ENCODE peak calls at places on chromosomes 3 and 15, in ten cellular contexts. One of them, this sample, is unnamed.

GRCh38 chr15:36414670-36415069 is 164.8 kb upstream of the CDIN1 start:
- DNase-seq in mucosa of descending colon: no peak
- DNase-seq in fibroblast of lung: no peak
- DNase-seq in IMR-90: peak; percentile 17
- DNase-seq in CD4-positive, alpha-beta T cell: no peak
- DNase-seq in uterus: no peak
- DNase-seq in AG04449: no peak
- DNase-seq in colonic mucosa: no peak
- DNase-seq in breast epithelium: no peak
- DNase-seq in thoracic aorta: no peak
- DNase-seq in this sample: no peak

GRCh38 chr3:12139111-12139511 is 19.6 kb downstream of the TIMP4 start:
- DNase-seq in fibroblast of lung: peak; percentile 87
- DNase-seq in colonic mucosa: no peak
- DNase-seq in uterus: peak; percentile 37
- DNase-seq in thoracic aorta: no peak
- DNase-seq in breast epithelium: no peak
- DNase-seq in mucosa of descending colon: no peak
- DNase-seq in AG04449: no peak
- DNase-seq in CD4-positive, alpha-beta T cell: no peak
- DNase-seq in IMR-90: peak; percentile 73
- DNase-seq in this sample: no peak

GRCh38 chr3:14461006-14461747 is 58.8 kb downstream of the SLC6A6 start:
- DNase-seq in fibroblast of lung: no peak
- DNase-seq in colonic mucosa: no peak
- DNase-seq in mucosa of descending colon: no peak
- DNase-seq in uterus: no peak
- DNase-seq in CD4-positive, alpha-beta T cell: no peak
- DNase-seq in AG04449: no peak
- DNase-seq in IMR-90: no peak
- DNase-seq in thoracic aorta: no peak
- DNase-seq in breast epithelium: no peak
- DNase-seq in this sample: no peak

GRCh38 chr15:59388670-59389069 is 16.0 kb upstream of the MYO1E start:
- DNase-seq in AG04449: peak; percentile 3
- DNase-seq in fibroblast of lung: peak; percentile 74
- DNase-seq in uterus: peak; percentile 37
- DNase-seq in colonic mucosa: no peak
- DNase-seq in IMR-90: peak; percentile 70
- DNase-seq in breast epithelium: no peak
- DNase-seq in CD4-positive, alpha-beta T cell: no peak
- DNase-seq in thoracic aorta: no peak
- DNase-seq in mucosa of descending colon: no peak
- DNase-seq in this sample: no peak

GRCh38 chr15:56971571-56971970 is 53.1 kb downstream of the TCF12 start:
- DNase-seq in mucosa of descending colon: no peak
- DNase-seq in colonic mucosa: no peak
- DNase-seq in fibroblast of lung: no peak
- DNase-seq in uterus: no peak
- DNase-seq in IMR-90: peak; percentile 37
- DNase-seq in CD4-positive, alpha-beta T cell: no peak
- DNase-seq in AG04449: no peak
- DNase-seq in thoracic aorta: no peak
- DNase-seq in breast epithelium: no peak
- DNase-seq in this sample: no peak

GRCh38 chr3:133437391-133438093 is 37.7 kb downstream of the BFSP2 start:
- DNase-seq in fibroblast of lung: peak; percentile 10
- DNase-seq in breast epithelium: no peak
- DNase-seq in IMR-90: peak; percentile 13
- DNase-seq in uterus: no peak
- DNase-seq in mucosa of descending colon: no peak
- DNase-seq in CD4-positive, alpha-beta T cell: no peak
- DNase-seq in AG04449: no peak
- DNase-seq in thoracic aorta: no peak
- DNase-seq in colonic mucosa: no peak
- DNase-seq in this sample: no peak

GRCh38 chr3:129605593-129606521 is 619 bp downstream of the PLXND1 start:
- DNase-seq in breast epithelium: no peak
- DNase-seq in AG04449: no peak
- DNase-seq in fibroblast of lung: peak; percentile 47
- DNase-seq in mucosa of descending colon: no peak
- DNase-seq in uterus: peak; percentile 65
- DNase-seq in colonic mucosa: no peak
- DNase-seq in IMR-90: peak; percentile 51
- DNase-seq in CD4-positive, alpha-beta T cell: peak; percentile 58
- DNase-seq in thoracic aorta: no peak
- DNase-seq in this sample: no peak

GRCh38 chr3:173411288-173412064 is 13.9 kb downstream of the NLGN1 start:
- DNase-seq in breast epithelium: no peak
- DNase-seq in colonic mucosa: peak; percentile 18
- DNase-seq in AG04449: no peak
- DNase-seq in CD4-positive, alpha-beta T cell: no peak
- DNase-seq in uterus: no peak
- DNase-seq in mucosa of descending colon: no peak
- DNase-seq in IMR-90: peak; percentile 51
- DNase-seq in thoracic aorta: no peak
- DNase-seq in fibroblast of lung: peak; percentile 72
- DNase-seq in this sample: no peak

GRCh38 chr3:165505657-165506056 is 309.5 kb upstream of the SLITRK3 start:
- DNase-seq in thoracic aorta: no peak
- DNase-seq in mucosa of descending colon: no peak
- DNase-seq in CD4-positive, alpha-beta T cell: no peak
- DNase-seq in uterus: no peak
- DNase-seq in fibroblast of lung: no peak
- DNase-seq in AG04449: no peak
- DNase-seq in breast epithelium: no peak
- DNase-seq in colonic mucosa: peak; percentile 24
- DNase-seq in IMR-90: no peak
- DNase-seq in this sample: no peak

GRCh38 chr3:136070953-136071949 is 105.7 kb downstream of the PPP2R3A start:
- DNase-seq in AG04449: no peak
- DNase-seq in thoracic aorta: no peak
- DNase-seq in uterus: peak; percentile 27
- DNase-seq in breast epithelium: peak; percentile 73
- DNase-seq in mucosa of descending colon: no peak
- DNase-seq in fibroblast of lung: peak; percentile 41
- DNase-seq in colonic mucosa: no peak
- DNase-seq in IMR-90: peak; percentile 27
- DNase-seq in CD4-positive, alpha-beta T cell: no peak
- DNase-seq in this sample: no peak

DNA sequence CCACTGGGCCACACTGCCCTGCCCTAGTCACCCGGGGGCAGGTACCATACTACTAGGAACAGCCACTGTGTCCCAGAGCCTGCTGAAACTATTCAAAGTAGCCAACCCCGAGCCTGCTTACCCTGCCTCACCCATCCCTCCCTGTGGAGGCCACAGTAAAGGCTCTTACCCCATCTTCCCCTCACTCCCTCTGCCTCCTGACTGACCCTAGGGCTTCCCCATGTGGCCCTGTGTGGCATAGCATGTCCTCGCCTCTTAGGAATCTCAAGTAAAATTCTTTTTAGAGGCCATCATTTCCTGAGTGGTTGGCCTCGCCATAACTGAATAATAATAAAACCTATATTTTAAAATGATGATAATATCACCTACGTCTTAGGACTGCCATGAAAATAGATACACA is 112.2 kb upstream of the SLC6A11 start:
- DNase-seq in CD4-positive, alpha-beta T cell: no peak
- DNase-seq in uterus: no peak
- DNase-seq in thoracic aorta: no peak
- DNase-seq in fibroblast of lung: peak; percentile 4
- DNase-seq in breast epithelium: no peak
- DNase-seq in AG04449: peak; percentile 7
- DNase-seq in mucosa of descending colon: no peak
- DNase-seq in colonic mucosa: no peak
- DNase-seq in IMR-90: peak; percentile 23
- DNase-seq in this sample: no peak
- TF ChIP-seq CTCF in CD4-positive, alpha-beta T cell: no peak
- TF ChIP-seq CTCF in uterus: no peak
- TF ChIP-seq CTCF in thoracic aorta: no peak
- TF ChIP-seq CTCF in fibroblast of lung: no peak
- TF ChIP-seq CTCF in breast epithelium: no peak
- TF ChIP-seq CTCF in AG04449: peak; percentile 26
- TF ChIP-seq CTCF in mucosa of descending colon: no peak
- TF ChIP-seq CTCF in colonic mucosa: no peak
- TF ChIP-seq CTCF in IMR-90: peak; percentile 25
- TF ChIP-seq CTCF in this sample: no peak

DNA sequence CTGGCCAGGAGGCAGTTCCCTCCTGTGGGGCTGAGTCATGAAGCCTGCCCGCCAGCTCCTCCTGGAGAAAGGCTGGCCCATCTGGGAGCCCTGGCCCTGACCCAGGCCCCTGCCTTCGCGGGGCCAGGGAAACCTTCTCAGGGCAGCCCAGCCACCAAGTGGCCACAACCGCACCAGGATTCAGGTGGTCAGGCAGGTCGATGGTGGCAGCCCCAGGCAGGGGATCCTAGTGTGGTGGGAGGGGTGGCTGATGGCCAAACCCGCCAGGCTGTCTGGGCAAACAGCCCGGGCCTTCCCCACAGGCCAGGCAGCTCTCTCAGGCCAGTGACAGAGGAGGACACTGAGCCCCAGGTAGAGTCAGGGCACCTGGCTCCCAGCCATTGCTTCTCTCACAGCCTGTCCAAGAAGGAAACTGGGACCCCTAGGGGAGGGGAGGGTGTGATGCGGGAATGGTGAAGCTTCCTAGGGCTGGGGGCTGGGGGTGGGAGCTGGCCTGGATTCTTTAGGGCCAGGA is 1.2 kb downstream of the TWF2 start:
- DNase-seq in uterus: peak; percentile 89
- DNase-seq in IMR-90: peak; percentile 89
- DNase-seq in mucosa of descending colon: peak; percentile 85
- DNase-seq in CD4-positive, alpha-beta T cell: no peak
- DNase-seq in AG04449: peak; percentile 59
- DNase-seq in thoracic aorta: peak; percentile 60
- DNase-seq in fibroblast of lung: peak; percentile 85
- DNase-seq in breast epithelium: peak; percentile 88
- DNase-seq in colonic mucosa: peak; percentile 65
- DNase-seq in this sample: no peak
- TF ChIP-seq CTCF in uterus: peak; percentile 15
- TF ChIP-seq CTCF in IMR-90: no peak
- TF ChIP-seq CTCF in mucosa of descending colon: no peak
- TF ChIP-seq CTCF in CD4-positive, alpha-beta T cell: no peak
- TF ChIP-seq CTCF in AG04449: no peak
- TF ChIP-seq CTCF in thoracic aorta: no peak
- TF ChIP-seq CTCF in fibroblast of lung: no peak
- TF ChIP-seq CTCF in breast epithelium: no peak
- TF ChIP-seq CTCF in colonic mucosa: no peak
- TF ChIP-seq CTCF in this sample: no peak

DNA sequence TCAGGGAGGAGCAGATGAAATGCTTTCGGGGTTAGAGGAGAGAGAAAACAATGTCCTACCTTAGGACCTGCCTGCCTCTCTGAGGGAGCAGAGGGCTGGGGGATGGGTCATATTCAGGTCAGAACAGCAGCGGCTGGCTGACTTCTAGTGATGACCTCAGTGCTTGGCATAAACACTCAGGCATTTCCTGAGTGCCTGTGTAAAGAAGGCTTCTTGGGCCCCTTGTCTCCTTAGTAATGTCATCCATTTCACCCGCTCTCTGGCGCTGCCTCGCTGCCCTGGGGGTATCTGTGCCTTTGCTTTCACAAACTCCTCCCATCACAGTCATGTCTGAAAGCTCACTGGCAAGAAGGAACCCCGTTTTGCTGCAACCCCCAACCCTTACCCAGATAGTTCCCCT is 82.9 kb upstream of the GSK3B start:
- DNase-seq in CD4-positive, alpha-beta T cell: no peak
- DNase-seq in IMR-90: peak; percentile 81
- DNase-seq in mucosa of descending colon: no peak
- DNase-seq in fibroblast of lung: peak; percentile 81
- DNase-seq in AG04449: no peak
- DNase-seq in breast epithelium: peak; percentile 88
- DNase-seq in thoracic aorta: peak; percentile 18
- DNase-seq in uterus: no peak
- DNase-seq in colonic mucosa: no peak
- DNase-seq in this sample: no peak
- TF ChIP-seq CTCF in CD4-positive, alpha-beta T cell: no peak
- TF ChIP-seq CTCF in IMR-90: no peak
- TF ChIP-seq CTCF in mucosa of descending colon: no peak
- TF ChIP-seq CTCF in fibroblast of lung: no peak
- TF ChIP-seq CTCF in AG04449: peak; percentile 7
- TF ChIP-seq CTCF in breast epithelium: no peak
- TF ChIP-seq CTCF in thoracic aorta: no peak
- TF ChIP-seq CTCF in uterus: no peak
- TF ChIP-seq CTCF in colonic mucosa: no peak
- TF ChIP-seq CTCF in this sample: no peak

GRCh38 chr15:48642795-48643194 is 2.7 kb downstream of the FBN1 start:
- DNase-seq in colonic mucosa: no peak
- DNase-seq in AG04449: no peak
- DNase-seq in CD4-positive, alpha-beta T cell: no peak
- DNase-seq in uterus: no peak
- DNase-seq in thoracic aorta: no peak
- DNase-seq in IMR-90: no peak
- DNase-seq in fibroblast of lung: peak; percentile 44
- DNase-seq in mucosa of descending colon: no peak
- DNase-seq in breast epithelium: no peak
- DNase-seq in this sample: no peak

GRCh38 chr15:48643776-48644497 is 1.6 kb downstream of the FBN1 start:
- DNase-seq in uterus: no peak
- DNase-seq in colonic mucosa: no peak
- DNase-seq in breast epithelium: no peak
- DNase-seq in fibroblast of lung: peak; percentile 45
- DNase-seq in CD4-positive, alpha-beta T cell: no peak
- DNase-seq in mucosa of descending colon: no peak
- DNase-seq in thoracic aorta: no peak
- DNase-seq in AG04449: no peak
- DNase-seq in IMR-90: no peak
- DNase-seq in this sample: no peak

GRCh38 chr15:48643236-48643635 is 2.3 kb downstream of the FBN1 start:
- DNase-seq in colonic mucosa: no peak
- DNase-seq in thoracic aorta: no peak
- DNase-seq in fibroblast of lung: no peak
- DNase-seq in mucosa of descending colon: no peak
- DNase-seq in CD4-positive, alpha-beta T cell: no peak
- DNase-seq in AG04449: no peak
- DNase-seq in uterus: no peak
- DNase-seq in IMR-90: no peak
- DNase-seq in breast epithelium: no peak
- DNase-seq in this sample: no peak

GRCh38 chr15:48638966-48639365 is 6.5 kb downstream of the FBN1 start:
- DNase-seq in AG04449: no peak
- DNase-seq in mucosa of descending colon: no peak
- DNase-seq in colonic mucosa: no peak
- DNase-seq in fibroblast of lung: no peak
- DNase-seq in uterus: no peak
- DNase-seq in IMR-90: no peak
- DNase-seq in thoracic aorta: no peak
- DNase-seq in CD4-positive, alpha-beta T cell: no peak
- DNase-seq in breast epithelium: no peak
- DNase-seq in this sample: no peak

DNA sequence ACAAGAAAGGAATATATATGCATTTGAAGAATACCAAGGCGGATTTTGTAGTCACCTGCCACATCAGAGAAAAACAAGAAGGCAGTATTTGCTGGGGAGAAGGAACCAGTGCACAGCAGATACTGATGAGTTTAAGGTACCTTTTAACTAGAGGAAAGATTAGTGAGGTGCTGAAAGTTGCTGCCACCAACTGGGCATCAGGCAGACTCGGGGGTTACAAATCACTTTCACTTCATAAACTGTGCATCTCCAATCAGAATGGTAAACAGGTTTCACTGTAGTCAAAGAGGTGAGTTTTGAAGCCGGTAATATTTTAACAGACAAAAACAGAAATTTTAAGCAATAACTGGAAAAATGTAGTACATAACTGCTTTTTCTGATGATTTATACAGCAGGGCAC is 4.1 kb downstream of the FBN1 start:
- DNase-seq in breast epithelium: no peak
- DNase-seq in IMR-90: peak; percentile 47
- DNase-seq in thoracic aorta: no peak
- DNase-seq in uterus: no peak
- DNase-seq in mucosa of descending colon: no peak
- DNase-seq in fibroblast of lung: peak; percentile 58
- DNase-seq in CD4-positive, alpha-beta T cell: no peak
- DNase-seq in colonic mucosa: no peak
- DNase-seq in AG04449: no peak
- DNase-seq in this sample: no peak
- TF ChIP-seq CTCF in breast epithelium: no peak
- TF ChIP-seq CTCF in IMR-90: peak; percentile 40
- TF ChIP-seq CTCF in thoracic aorta: no peak
- TF ChIP-seq CTCF in uterus: no peak
- TF ChIP-seq CTCF in mucosa of descending colon: no peak
- TF ChIP-seq CTCF in fibroblast of lung: peak; percentile 37
- TF ChIP-seq CTCF in CD4-positive, alpha-beta T cell: no peak
- TF ChIP-seq CTCF in colonic mucosa: no peak
- TF ChIP-seq CTCF in AG04449: peak; percentile 52
- TF ChIP-seq CTCF in this sample: no peak

This sample was measured in omental fat pad.